ENCODE peak calls at places on chromosome 3, in four cellular contexts. S, N, L and M are unnamed samples.
A peak's percentile ranks its signal among the peaks of the same experiment; 100 is the strongest.

GRCh38 chr3:99753268-99753975 is 64.2 kb upstream of the CMSS1 start:
- DNase-seq in S (no peak), N (no peak), L (peak; percentile 26), M (peak; percentile 14)

GRCh38 chr3:99846472-99846871 is 28.8 kb downstream of the CMSS1 start:
- DNase-seq in S (no peak), N (no peak), L (no peak), M (no peak)

GRCh38 chr3:66092175-66092990 is 53.7 kb upstream of the MAGI1 start:
- DNase-seq in S (no peak), N (no peak), L (no peak), M (no peak)

GRCh38 chr3:32568953-32569352 is 1.7 kb downstream of the DYNC1LI1 start:
- DNase-seq in S (no peak), N (no peak), L (no peak), M (no peak)

GRCh38 chr3:15207836-15208504 is 1.9 kb downstream of the CAPN7 start:
- DNase-seq in S (no peak), N (no peak), L (no peak), M (no peak)

GRCh38 chr3:119810018-119810435 is 28.1 kb downstream of the NR1I2 start:
- DNase-seq in S (peak; percentile 45), N (peak; percentile 36), L (no peak), M (no peak)

GRCh38 chr3:107977571-107977970 is 113.3 kb downstream of the CD47 start:
- DNase-seq in S (no peak), N (no peak), L (no peak), M (no peak)

GRCh38 chr3:150063237-150063636 is 92.5 kb upstream of the PFN2 start:
- DNase-seq in S (no peak), N (no peak), L (no peak), M (no peak)

GRCh38 chr3:112550859-112551258 is 10.9 kb downstream of the ATG3 start:
- DNase-seq in S (no peak), N (no peak), L (no peak), M (no peak)

GRCh38 chr3:125068265-125068664 is 12.5 kb upstream of the HEG1 start:
- DNase-seq in S (no peak), N (no peak), L (no peak), M (no peak)

GRCh38 chr3:172253200-172253599 is 195.1 kb downstream of the GHSR start:
- DNase-seq in S (no peak), N (no peak), L (no peak), M (no peak)

GRCh38 chr3:52819936-52820335 is 10.5 kb downstream of the ITIH4 start:
- DNase-seq in S (no peak), N (no peak), L (no peak), M (no peak)

GRCh38 chr3:16190704-16191103 is 16.2 kb downstream of the GALNT15 start:
- DNase-seq in S (no peak), N (no peak), L (no peak), M (no peak)

GRCh38 chr3:187838016-187838535 is 92.8 kb upstream of the BCL6 start:
- DNase-seq in S (no peak), N (no peak), L (no peak), M (no peak)

GRCh38 chr3:157436583-157437300 is at the start of gene PTX3:
- DNase-seq in S (no peak), N (no peak), L (peak; percentile 30), M (no peak)

GRCh38 chr3:52213901-52214300 is 11.5 kb downstream of the TLR9 start:
- DNase-seq in S (no peak), N (no peak), L (no peak), M (no peak)

GRCh38 chr3:141150431-141150830 is 81.2 kb upstream of the PXYLP1 start:
- DNase-seq in S (no peak), N (no peak), L (no peak), M (no peak)